ENCODE peak calls at places on chromosomes 16 and 17, in five cellular contexts. I is fibroblast of lung, L is endothelial cell of umbilical vein, Z is mammary epithelial cell, P is GM23338. H is an unnamed sample.

GRCh38 chr17:60525624-60526514 is at the start of gene APPBP2:
- DNase-seq in I (peak), L (peak), Z (peak), P (peak), H (peak)

GRCh38 chr16:65098916-65099315 is 22.9 kb downstream of the CDH11 start:
- DNase-seq in I (no peak), L (no peak), Z (no peak), P (no peak), H (no peak)

GRCh38 chr17:5580974-5581373 is 3.3 kb downstream of the NLRP1 start:
- DNase-seq in I (no peak), L (no peak), Z (no peak), P (no peak), H (no peak)

GRCh38 chr17:75153854-75154194 is 488 bp downstream of the JPT1 start:
- DNase-seq in I (no peak), L (peak), Z (no peak), P (no peak), H (peak)

GRCh38 chr17:3603870-3604259 is 5.3 kb downstream of the TRPV1 start:
- DNase-seq in I (no peak), L (no peak), Z (no peak), P (no peak), H (no peak)

GRCh38 chr17:72390675-72391501 is 270.1 kb downstream of the SOX9 start:
- DNase-seq in I (no peak), L (no peak), Z (peak), P (no peak), H (no peak)

GRCh38 chr16:84054916-84055315 is 12.3 kb upstream of the SLC38A8 start:
- DNase-seq in I (no peak), L (no peak), Z (no peak), P (peak), H (no peak)

GRCh38 chr17:47703191-47703591 is 9.2 kb downstream of the TBKBP1 start:
- DNase-seq in I (no peak), L (no peak), Z (no peak), P (no peak), H (no peak)

GRCh38 chr17:76485569-76485968 is 15.7 kb downstream of the RHBDF2 start:
- DNase-seq in I (no peak), L (peak), Z (peak), P (no peak), H (no peak)

GRCh38 chr17:3977387-3977786 is 13.2 kb upstream of the ATP2A3 start:
- DNase-seq in I (no peak), L (no peak), Z (no peak), P (no peak), H (no peak)

GRCh38 chr17:63365366-63366237 is 80.5 kb downstream of the CYB561 start:
- DNase-seq in I (no peak), L (no peak), Z (no peak), P (no peak), H (no peak)

GRCh38 chr16:53821957-53822625 is 118.1 kb downstream of the FTO start:
- DNase-seq in I (peak), L (no peak), Z (peak), P (no peak), H (no peak)

GRCh38 chr17:72445055-72445991 is 324.5 kb downstream of the SOX9 start:
- DNase-seq in I (no peak), L (no peak), Z (no peak), P (no peak), H (peak)

GRCh38 chr17:76199466-76199865 is 40.8 kb downstream of the RNF157 start:
- DNase-seq in I (no peak), L (no peak), Z (no peak), P (no peak), H (no peak)

GRCh38 chr16:11361751-11362742 is 16.8 kb downstream of the RMI2 start:
- DNase-seq in I (no peak), L (no peak), Z (no peak), P (no peak), H (no peak)

GRCh38 chr17:62755139-62755851 is 52.8 kb downstream of the MARCHF10 start:
- DNase-seq in I (no peak), L (no peak), Z (no peak), P (no peak), H (peak)

GRCh38 chr17:42772945-42773289 is 332 bp upstream of the VPS25 start:
- DNase-seq in I (no peak), L (no peak), Z (no peak), P (no peak), H (no peak)

GRCh38 chr17:11031787-11032186 is 193.9 kb upstream of the PIRT start:
- DNase-seq in I (no peak), L (no peak), Z (no peak), P (peak), H (no peak)

GRCh38 chr17:82432017-82432416 is 13.6 kb upstream of the OGFOD3 start:
- DNase-seq in I (no peak), L (no peak), Z (no peak), P (no peak), H (no peak)

GRCh38 chr17:45107286-45107685 is 25.0 kb downstream of the PLCD3 start:
- DNase-seq in I (no peak), L (no peak), Z (no peak), P (no peak), H (no peak)

GRCh38 chr16:11360581-11360980 is 15.3 kb downstream of the RMI2 start:
- DNase-seq in I (peak), L (no peak), Z (no peak), P (no peak), H (no peak)

GRCh38 chr17:56834380-56835258 is 668 bp downstream of the DGKE start:
- DNase-seq in I (peak), L (peak), Z (peak), P (peak), H (peak)

GRCh38 chr17:77320501-77321256 is 179.9 kb downstream of the SEC14L1 start:
- DNase-seq in I (peak), L (no peak), Z (peak), P (no peak), H (no peak)

GRCh38 chr17:16870253-16871245 is 101.4 kb downstream of the TNFRSF13B start:
- DNase-seq in I (no peak), L (no peak), Z (no peak), P (no peak), H (no peak)

GRCh38 chr16:87855852-87856715 is 13.2 kb downstream of the SLC7A5 start:
- DNase-seq in I (peak), L (no peak), Z (no peak), P (no peak), H (peak)

GRCh38 chr17:17782425-17783120 is 54.2 kb downstream of the SREBF1 start:
- DNase-seq in I (no peak), L (no peak), Z (no peak), P (peak), H (peak)

GRCh38 chr16:83105279-83106077 is 478.7 kb downstream of the CDH13 start:
- DNase-seq in I (no peak), L (no peak), Z (peak), P (no peak), H (no peak)

GRCh38 chr16:10036951-10037350 is 145.3 kb downstream of the GRIN2A start:
- DNase-seq in I (no peak), L (no peak), Z (no peak), P (no peak), H (no peak)

GRCh38 chr16:2239231-2239675 is 3.0 kb downstream of the DNASE1L2 start:
- DNase-seq in I (no peak), L (no peak), Z (no peak), P (no peak), H (no peak)

GRCh38 chr16:2236362-2237075 is at the start of gene DNASE1L2:
- DNase-seq in I (no peak), L (peak), Z (no peak), P (peak), H (peak)

GRCh38 chr16:2238396-2239230 is 2.4 kb downstream of the DNASE1L2 start:
- DNase-seq in I (no peak), L (no peak), Z (no peak), P (peak), H (no peak)

GRCh38 chr16:2237076-2237551 is 870 bp downstream of the DNASE1L2 start:
- DNase-seq in I (no peak), L (no peak), Z (no peak), P (no peak), H (no peak)

GRCh38 chr16:2237552-2238395 is 1.5 kb downstream of the DNASE1L2 start:
- DNase-seq in I (no peak), L (no peak), Z (no peak), P (peak), H (no peak)
- TF ChIP-seq EZH2 in I (no peak), L (peak), Z (no peak), P (no peak), H (no peak)

DNA sequence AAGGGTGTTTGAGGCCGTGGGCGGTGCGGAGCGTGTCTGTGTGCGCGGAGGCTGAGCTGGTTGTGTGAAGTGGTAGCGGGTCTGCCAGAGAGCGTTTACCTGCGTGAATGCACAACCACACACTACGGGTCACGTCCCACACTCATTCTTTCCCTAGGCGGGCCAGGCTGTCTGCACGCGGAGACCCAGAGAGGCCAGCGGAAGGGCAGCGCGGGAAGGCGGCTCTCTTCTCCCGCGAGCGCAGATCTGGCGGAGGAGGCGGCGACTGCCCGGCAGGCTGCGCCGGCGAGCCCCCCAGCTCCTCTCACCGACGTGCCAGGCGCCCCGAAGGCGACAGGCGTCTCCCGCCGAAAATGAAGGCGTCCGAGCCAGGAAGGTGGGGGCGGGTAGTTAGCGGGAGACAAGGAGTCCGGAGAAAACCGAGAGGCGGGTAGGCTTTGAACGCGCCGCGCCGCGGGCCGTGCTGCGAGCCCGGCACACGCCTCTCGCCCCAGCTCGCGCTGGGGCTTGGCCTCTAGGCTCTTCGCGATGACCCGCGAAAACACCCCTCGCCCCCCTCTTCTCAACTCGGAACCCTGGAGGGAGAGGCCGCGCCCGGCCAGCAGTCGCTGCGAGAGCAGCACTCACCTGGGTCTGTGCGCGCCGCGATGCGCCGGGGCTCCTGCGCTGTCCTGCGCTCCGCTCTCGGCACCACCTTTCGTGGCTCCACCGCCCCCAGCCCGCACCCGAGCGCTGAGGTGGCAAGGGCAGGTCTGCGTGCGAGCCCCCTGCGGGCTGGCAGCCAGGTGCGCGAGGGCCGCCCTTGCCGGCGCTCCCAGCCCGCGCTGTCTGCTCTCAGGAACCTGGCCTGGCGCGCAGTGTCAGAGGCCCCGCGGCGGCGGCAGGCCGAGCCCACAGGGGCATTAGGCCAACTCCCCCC is 2.0 kb upstream of the FOXF1 start:
- DNase-seq in I (peak), L (no peak), Z (peak), P (peak), H (no peak)
- TF ChIP-seq EZH2 in I (no peak), L (peak), Z (peak), P (peak), H (peak)

DNA sequence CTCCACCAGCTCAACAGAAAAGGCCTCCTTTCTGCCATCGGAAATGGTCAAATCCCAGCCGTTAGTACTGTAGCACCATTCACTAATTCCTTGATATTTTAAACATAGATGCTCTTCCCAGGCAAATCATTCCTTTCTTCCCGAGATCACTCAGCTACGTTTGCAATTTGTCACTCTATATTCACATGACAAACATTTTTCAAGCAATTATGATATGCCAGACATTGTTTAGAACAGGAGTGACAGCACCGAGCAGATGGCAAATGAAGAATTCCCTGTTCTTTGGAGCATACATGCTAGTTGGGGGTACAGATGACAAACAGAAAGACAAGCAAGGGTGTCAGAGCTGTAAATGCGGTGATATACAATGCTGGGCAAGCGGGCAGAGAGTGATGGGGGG is 47.1 kb upstream of the HNF1B start:
- DNase-seq in I (no peak), L (no peak), Z (no peak), P (no peak), H (no peak)
- TF ChIP-seq EZH2 in I (no peak), L (no peak), Z (no peak), P (no peak), H (no peak)

DNA sequence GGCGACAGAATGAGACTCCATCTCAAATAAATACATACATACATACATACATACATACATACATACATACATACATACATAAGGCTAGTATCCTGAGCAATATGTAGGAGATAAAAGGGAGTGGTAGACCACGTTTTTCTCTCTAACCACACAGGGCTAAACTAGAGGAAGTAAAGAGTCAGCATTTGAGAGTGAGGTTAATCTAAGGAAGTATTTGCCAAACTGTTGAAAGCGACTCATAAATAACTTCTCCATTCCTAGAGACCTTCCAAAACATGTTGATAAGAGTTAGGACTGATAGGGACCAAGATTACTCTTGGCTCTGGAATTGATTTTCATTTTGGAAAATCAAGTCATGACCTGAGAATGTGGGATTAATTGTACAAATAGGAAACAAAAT is 68.8 kb downstream of the NEUROD2 start:
- DNase-seq in I (no peak), L (no peak), Z (no peak), P (no peak), H (no peak)
- TF ChIP-seq EZH2 in I (no peak), L (no peak), Z (no peak), P (no peak), H (no peak)

DNA sequence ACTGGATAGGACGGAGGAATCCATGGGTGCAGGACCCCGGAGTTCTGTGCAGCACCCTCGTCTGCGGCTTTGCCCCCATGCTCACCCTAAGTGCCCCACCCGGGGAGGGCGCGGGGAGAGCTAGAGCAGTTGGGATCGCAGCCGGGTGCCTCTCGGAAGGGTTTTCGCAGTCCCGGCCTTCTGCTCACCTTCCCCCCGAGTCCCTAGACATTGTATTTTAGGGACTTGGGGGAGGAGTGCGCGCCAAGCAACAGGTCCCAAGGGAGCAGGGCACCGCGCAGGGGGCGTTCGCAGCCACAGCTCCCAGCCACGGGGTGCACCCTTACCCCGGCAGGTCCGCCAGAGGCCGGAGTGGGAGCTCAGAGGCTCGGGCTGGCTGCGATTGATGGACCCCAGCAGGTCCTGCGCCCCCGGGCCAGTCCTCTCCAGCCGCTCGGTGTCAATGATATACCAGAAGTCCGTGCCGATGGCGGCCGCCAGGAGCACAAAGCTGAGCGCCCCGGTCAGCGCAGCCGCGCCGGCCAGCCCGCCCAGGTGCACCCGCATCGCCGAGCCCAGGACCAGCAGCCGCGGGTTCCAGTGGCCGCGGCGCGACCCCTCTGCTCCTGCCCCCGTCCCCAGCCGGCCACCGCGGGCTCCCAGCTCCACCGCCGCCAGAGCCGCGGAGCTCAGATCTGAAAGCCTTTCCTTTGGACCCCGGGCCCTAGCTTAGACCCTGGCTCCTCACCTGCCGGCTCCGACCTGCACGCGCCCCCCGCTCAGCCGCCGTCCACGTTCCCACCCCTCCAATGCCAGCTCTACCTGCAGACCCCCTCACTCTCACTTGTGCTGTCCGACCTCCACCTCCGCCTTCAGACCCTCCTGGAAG is 784 bp downstream of the TMEM114 start:
- DNase-seq in I (no peak), L (no peak), Z (no peak), P (peak), H (no peak)
- TF ChIP-seq EZH2 in I (peak), L (peak), Z (peak), P (peak), H (peak)

GRCh38 chr17:48725294-48726064 is 2.5 kb downstream of the PRAC2 start:
- DNase-seq in I (no peak), L (no peak), Z (no peak), P (no peak), H (no peak)
- TF ChIP-seq EZH2 in I (peak), L (peak), Z (peak), P (peak), H (peak)

DNA sequence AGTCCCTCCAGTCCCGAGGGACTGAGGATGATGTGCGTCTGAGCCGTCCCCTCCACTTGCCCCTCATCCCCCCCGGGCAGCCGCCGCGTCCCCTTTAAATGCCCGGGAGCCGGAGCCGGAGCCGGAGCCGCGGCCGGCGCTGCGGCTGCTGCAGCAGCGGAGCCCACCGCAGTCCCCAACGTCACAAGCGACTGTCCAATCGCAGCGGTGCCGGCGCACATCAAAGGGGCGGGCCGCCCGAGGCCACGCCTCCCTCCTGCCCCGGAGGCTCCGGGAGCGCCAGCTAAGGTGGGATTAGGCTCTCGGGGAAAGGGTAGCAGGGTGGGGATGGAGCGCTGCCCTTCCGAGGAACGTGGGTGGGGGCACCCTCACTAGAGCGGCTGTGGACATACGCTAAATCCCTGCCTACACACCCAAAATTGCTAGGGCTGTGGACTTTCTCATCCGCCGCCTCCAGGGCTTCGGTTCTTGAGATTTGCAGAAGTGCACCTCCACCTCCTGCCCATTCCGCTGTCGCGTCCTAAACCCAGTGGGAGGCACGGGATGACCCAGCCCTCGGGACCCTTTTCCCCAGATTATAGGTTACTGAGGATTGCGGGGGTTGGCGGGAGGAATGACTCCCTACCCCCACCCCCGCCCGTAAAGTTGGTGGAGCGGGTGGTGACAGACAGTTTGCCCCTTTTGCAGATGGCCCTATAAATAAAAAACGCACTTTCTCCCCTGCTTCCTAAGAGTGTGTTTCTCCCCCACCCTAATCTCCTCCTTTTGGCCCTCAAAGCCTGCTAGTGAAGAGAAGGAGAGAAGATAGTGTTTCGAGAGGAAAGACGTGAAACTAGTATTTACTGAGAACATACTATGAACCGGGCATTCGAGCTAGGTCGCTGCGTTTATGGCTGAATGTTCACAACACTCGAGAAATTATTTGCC is at the start of gene PHOSPHO1:
- DNase-seq in I (peak), L (peak), Z (peak), P (peak), H (peak)
- TF ChIP-seq EZH2 in I (no peak), L (no peak), Z (no peak), P (no peak), H (peak)

GRCh38 chr17:81165246-81166032 is at the start of gene PVALEF:
- DNase-seq in I (no peak), L (no peak), Z (no peak), P (peak), H (peak)
- TF ChIP-seq EZH2 in I (peak), L (no peak), Z (no peak), P (no peak), H (no peak)